ENCODE peak calls at places on chromosome 9, in four cellular contexts. X is SK-N-SH, V is HepG2, E is K562. U is an unnamed sample.

GRCh38 chr9:124869466-124869985 is 7.6 kb downstream of the ARPC5L start:
- DNase-seq in X (peak; percentile 68), V (no peak), E (no peak), U (no peak)

GRCh38 chr9:127058645-127059021 is 63.8 kb downstream of the ANGPTL2 start:
- DNase-seq in X (no peak), V (no peak), E (no peak), U (no peak)

GRCh38 chr9:77099388-77099787 is 77.9 kb upstream of the VPS13A start:
- DNase-seq in X (no peak), V (no peak), E (no peak), U (no peak)

GRCh38 chr9:120689860-120690259 is 24.4 kb downstream of the MEGF9 start:
- DNase-seq in X (no peak), V (no peak), E (no peak), U (no peak)

GRCh38 chr9:89413963-89414638 is 83.8 kb downstream of the SEMA4D start:
- DNase-seq in X (peak; percentile 76), V (no peak), E (no peak), U (no peak)

GRCh38 chr9:137128158-137129088 is 10.5 kb upstream of the GRIN1 start:
- DNase-seq in X (peak; percentile 14), V (no peak), E (no peak), U (no peak)

GRCh38 chr9:93596399-93596798 is 20.0 kb downstream of the PHF2 start:
- DNase-seq in X (no peak), V (no peak), E (no peak), U (no peak)

GRCh38 chr9:112705773-112706427 is 12.0 kb downstream of the INIP start:
- DNase-seq in X (peak; percentile 14), V (peak; percentile 40), E (peak; percentile 12), U (peak; percentile 32)

GRCh38 chr9:92506184-92506857 is 24.0 kb upstream of the ASPN start:
- DNase-seq in X (no peak), V (no peak), E (no peak), U (no peak)

GRCh38 chr9:112179816-112180215 is 4.7 kb upstream of the SUSD1 start:
- DNase-seq in X (no peak), V (no peak), E (peak; percentile 42), U (no peak)

GRCh38 chr9:138069731-138070456 is 192.3 kb downstream of the CACNA1B start:
- DNase-seq in X (peak; percentile 27), V (no peak), E (no peak), U (no peak)

GRCh38 chr9:117546894-117547293 is 132.0 kb upstream of the ASTN2 start:
- DNase-seq in X (peak; percentile 46), V (no peak), E (no peak), U (no peak)

GRCh38 chr9:78273761-78274160 is 23.2 kb upstream of the PSAT1 start:
- DNase-seq in X (no peak), V (no peak), E (no peak), U (no peak)

GRCh38 chr9:15306757-15307522 is at the start of gene TTC39B:
- DNase-seq in X (peak; percentile 96), V (peak; percentile 87), E (peak; percentile 89), U (peak; percentile 98)

GRCh38 chr9:124205686-124206352 is 51.9 kb upstream of the NEK6 start:
- DNase-seq in X (no peak), V (no peak), E (no peak), U (no peak)

GRCh38 chr9:97770808-97771372 is 73.8 kb upstream of the XPA start:
- DNase-seq in X (no peak), V (no peak), E (no peak), U (no peak)

GRCh38 chr9:89814340-89815040 is 209.7 kb downstream of the GADD45G start:
- DNase-seq in X (peak; percentile 66), V (no peak), E (no peak), U (no peak)

GRCh38 chr9:109331353-109331752 is 10.5 kb upstream of the EPB41L4B start:
- DNase-seq in X (peak; percentile 69), V (no peak), E (no peak), U (no peak)

GRCh38 chr9:36479086-36479485 is 79.0 kb upstream of the RNF38 start:
- DNase-seq in X (no peak), V (no peak), E (no peak), U (no peak)

GRCh38 chr9:128127568-128127989 is at the start of gene PTGES2:
- DNase-seq in X (peak; percentile 91), V (peak; percentile 68), E (peak; percentile 92), U (peak; percentile 68)

GRCh38 chr9:125534934-125535701 is 171.9 kb downstream of the MAPKAP1 start:
- DNase-seq in X (no peak), V (no peak), E (peak; percentile 11), U (no peak)

GRCh38 chr9:137077010-137077747 is at the start of gene UAP1L1:
- DNase-seq in X (peak; percentile 85), V (no peak), E (peak; percentile 66), U (peak; percentile 64)

GRCh38 chr9:21155501-21155900 is 11.0 kb downstream of the IFNA21 start:
- DNase-seq in X (no peak), V (no peak), E (no peak), U (no peak)

GRCh38 chr9:1837453-1838084 is 177.6 kb upstream of the SMARCA2 start:
- DNase-seq in X (peak; percentile 36), V (peak; percentile 61), E (peak; percentile 34), U (peak; percentile 76)

GRCh38 chr9:93452710-93453046 is 703 bp downstream of the FAM120AOS start:
- DNase-seq in X (peak; percentile 28), V (no peak), E (peak; percentile 42), U (no peak)

GRCh38 chr9:109031241-109031640 is 17.9 kb upstream of the CTNNAL1 start:
- DNase-seq in X (no peak), V (no peak), E (no peak), U (no peak)

GRCh38 chr9:136769710-136770191 is 5.4 kb upstream of the LCN15 start:
- DNase-seq in X (peak; percentile 96), V (no peak), E (peak; percentile 78), U (peak; percentile 82)

GRCh38 chr9:137449931-137450537 is 8.9 kb upstream of the ENTPD8 start:
- DNase-seq in X (no peak), V (no peak), E (peak; percentile 70), U (no peak)

GRCh38 chr9:29697011-29697410 is 2123.7 kb upstream of the C9orf72 start:
- DNase-seq in X (no peak), V (no peak), E (no peak), U (no peak)

GRCh38 chr9:112218908-112219307 is 43.8 kb upstream of the SUSD1 start:
- DNase-seq in X (no peak), V (no peak), E (no peak), U (no peak)

GRCh38 chr9:79962836-79963235 is 391.1 kb downstream of the TLE4 start:
- DNase-seq in X (no peak), V (no peak), E (no peak), U (no peak)

GRCh38 chr9:37591775-37592107 is 656 bp downstream of the TOMM5 start:
- DNase-seq in X (no peak), V (no peak), E (no peak), U (no peak)

GRCh38 chr9:93223241-93224180 is 39.6 kb downstream of the WNK2 start:
- DNase-seq in X (peak; percentile 81), V (no peak), E (no peak), U (no peak)

GRCh38 chr9:91770229-91770628 is 179.8 kb downstream of the ROR2 start:
- DNase-seq in X (no peak), V (no peak), E (no peak), U (no peak)

GRCh38 chr9:76618762-76619161 is 145.5 kb upstream of the PCA3 start:
- DNase-seq in X (no peak), V (no peak), E (no peak), U (no peak)

GRCh38 chr9:94002316-94003140 is 47.4 kb upstream of the BARX1 start:
- DNase-seq in X (peak; percentile 46), V (peak; percentile 61), E (peak; percentile 75), U (peak; percentile 56)

GRCh38 chr9:78386746-78387145 is 89.8 kb downstream of the PSAT1 start:
- DNase-seq in X (no peak), V (no peak), E (no peak), U (no peak)

GRCh38 chr9:114513050-114513951 is 8.0 kb upstream of the WHRN start:
- DNase-seq in X (no peak), V (no peak), E (peak; percentile 9), U (no peak)
- TF ChIP-seq FOXJ3 in X (no peak), V (no peak), E (no peak), U (no peak)

GRCh38 chr9:107227696-107228258 is 55.3 kb upstream of the RAD23B start:
- DNase-seq in X (no peak), V (no peak), E (no peak), U (no peak)
- TF ChIP-seq FOXJ3 in X (no peak), V (no peak), E (no peak), U (no peak)

DNA sequence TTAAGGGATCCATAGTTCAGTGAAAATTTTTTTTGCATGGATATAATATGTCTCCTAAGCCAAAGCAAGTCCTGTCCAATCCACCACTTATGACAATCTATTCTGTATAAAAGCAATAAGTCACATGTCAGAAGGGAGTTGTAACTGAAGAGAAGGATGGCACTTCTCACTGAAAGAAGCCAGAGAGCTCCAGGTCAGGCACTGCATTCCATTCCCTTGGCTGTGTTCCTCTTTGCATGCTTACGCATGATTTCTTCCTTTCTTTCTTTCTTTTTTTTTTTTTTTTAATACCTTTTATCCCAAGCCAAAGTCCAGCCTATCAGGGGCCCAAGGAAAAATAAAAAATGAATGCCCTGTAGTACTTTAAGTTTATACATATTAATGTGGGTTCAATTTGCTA is 39.8 kb downstream of the MAMDC2 start:
- DNase-seq in X (no peak), V (no peak), E (no peak), U (no peak)
- TF ChIP-seq FOXJ3 in X (no peak), V (no peak), E (no peak), U (no peak)

GRCh38 chr9:73011956-73012355 is 59.1 kb upstream of the ALDH1A1 start:
- DNase-seq in X (no peak), V (no peak), E (no peak), U (no peak)
- TF ChIP-seq FOXJ3 in X (no peak), V (no peak), E (no peak), U (no peak)

GRCh38 chr9:88198346-88198807 is 60.1 kb upstream of the SPATA31C2 start:
- DNase-seq in X (no peak), V (no peak), E (no peak), U (no peak)
- TF ChIP-seq FOXJ3 in X (no peak), V (no peak), E (no peak), U (no peak)

U was measured in WTC11.